ENCODE peak calls at places on chromosomes 11 and 22, in four cellular contexts. G is GM04504, C is heart right ventricle, S is HTR-8/SVneo. D is an unnamed sample.

GRCh38 chr11:61129608-61130523 is 27.6 kb downstream of the CD5 start:
- DNase-seq in G (peak), C (peak), S (peak), D (no peak)

GRCh38 chr11:48013269-48013901 is 33.0 kb downstream of the PTPRJ start:
- DNase-seq in G (no peak), C (no peak), S (no peak), D (no peak)

GRCh38 chr11:65850217-65851082 is 7.5 kb downstream of the CFL1 start:
- DNase-seq in G (no peak), C (no peak), S (no peak), D (no peak)

GRCh38 chr11:124873980-124874379 is 8.7 kb downstream of the ROBO3 start:
- DNase-seq in G (no peak), C (no peak), S (no peak), D (no peak)

GRCh38 chr22:26481694-26482093 is 1.9 kb downstream of the HPS4 start:
- DNase-seq in G (no peak), C (no peak), S (no peak), D (no peak)

GRCh38 chr11:119573858-119574257 is 150.9 kb upstream of the THY1 start:
- DNase-seq in G (no peak), C (no peak), S (no peak), D (no peak)

GRCh38 chr11:75558939-75559843 is 2.9 kb upstream of the SERPINH1 start:
- DNase-seq in G (no peak), C (peak), S (no peak), D (no peak)

GRCh38 chr22:20777420-20778177 is 3.7 kb downstream of the SERPIND1 start:
- DNase-seq in G (peak), C (no peak), S (peak), D (no peak)

GRCh38 chr22:19862616-19863246 is 8.1 kb upstream of the GNB1L start:
- DNase-seq in G (no peak), C (no peak), S (no peak), D (no peak)

GRCh38 chr22:32255726-32256125 is 579 bp upstream of the SLC5A4 start:
- DNase-seq in G (no peak), C (no peak), S (no peak), D (no peak)

GRCh38 chr11:6414874-6415328 is 4.0 kb downstream of the APBB1 start:
- DNase-seq in G (no peak), C (no peak), S (no peak), D (no peak)

GRCh38 chr22:48960981-48961655 is 866.6 kb downstream of the BRD1 start:
- DNase-seq in G (no peak), C (no peak), S (no peak), D (no peak)

GRCh38 chr22:45340323-45340722 is 30.6 kb downstream of the FAM118A start:
- DNase-seq in G (no peak), C (no peak), S (no peak), D (no peak)

D was measured in hypothalamus.